ENCODE peak calls at places on chromosomes 3 and 15, in five cellular contexts. One of them, this sample, is unnamed.

GRCh38 chr3:51942603-51943450 is 664 bp downstream of the PARP3 start:
- DNase-seq in kidney: peak; percentile 87
- DNase-seq in GM10248: peak; percentile 90
- DNase-seq in HTR-8/SVneo: peak; percentile 88
- DNase-seq in activated CD8-positive, alpha-beta memory T cell treated with anti-CD3 and anti-CD28 coated beads, Interleukin-2, amount 50 U/mL, for 48 hours: peak; percentile 77
- DNase-seq in this sample: peak; percentile 86

GRCh38 chr3:43490640-43491185 is 131.1 kb downstream of the ANO10 start:
- DNase-seq in kidney: no peak
- DNase-seq in GM10248: no peak
- DNase-seq in HTR-8/SVneo: no peak
- DNase-seq in activated CD8-positive, alpha-beta memory T cell treated with anti-CD3 and anti-CD28 coated beads, Interleukin-2, amount 50 U/mL, for 48 hours: no peak
- DNase-seq in this sample: no peak

GRCh38 chr15:38600241-38600640 is 35.6 kb upstream of the RASGRP1 start:
- DNase-seq in kidney: no peak
- DNase-seq in GM10248: no peak
- DNase-seq in HTR-8/SVneo: no peak
- DNase-seq in activated CD8-positive, alpha-beta memory T cell treated with anti-CD3 and anti-CD28 coated beads, Interleukin-2, amount 50 U/mL, for 48 hours: no peak
- DNase-seq in this sample: no peak

GRCh38 chr3:171840831-171841619 is 2.1 kb upstream of the TMEM212 start:
- DNase-seq in kidney: no peak
- DNase-seq in GM10248: no peak
- DNase-seq in HTR-8/SVneo: no peak
- DNase-seq in activated CD8-positive, alpha-beta memory T cell treated with anti-CD3 and anti-CD28 coated beads, Interleukin-2, amount 50 U/mL, for 48 hours: no peak
- DNase-seq in this sample: no peak

GRCh38 chr3:141385386-141386079 is 17.2 kb downstream of the ZBTB38 start:
- DNase-seq in kidney: no peak
- DNase-seq in GM10248: no peak
- DNase-seq in HTR-8/SVneo: no peak
- DNase-seq in activated CD8-positive, alpha-beta memory T cell treated with anti-CD3 and anti-CD28 coated beads, Interleukin-2, amount 50 U/mL, for 48 hours: no peak
- DNase-seq in this sample: no peak

GRCh38 chr3:36714343-36714742 is 50.0 kb downstream of the DCLK3 start:
- DNase-seq in kidney: no peak
- DNase-seq in GM10248: no peak
- DNase-seq in HTR-8/SVneo: peak; percentile 27
- DNase-seq in activated CD8-positive, alpha-beta memory T cell treated with anti-CD3 and anti-CD28 coated beads, Interleukin-2, amount 50 U/mL, for 48 hours: no peak
- DNase-seq in this sample: no peak

GRCh38 chr3:43183456-43183855 is 77.6 kb upstream of the POMGNT2 start:
- DNase-seq in kidney: no peak
- DNase-seq in GM10248: no peak
- DNase-seq in HTR-8/SVneo: no peak
- DNase-seq in activated CD8-positive, alpha-beta memory T cell treated with anti-CD3 and anti-CD28 coated beads, Interleukin-2, amount 50 U/mL, for 48 hours: no peak
- DNase-seq in this sample: no peak

GRCh38 chr3:45567730-45568172 is 26.8 kb upstream of the LIMD1 start:
- DNase-seq in kidney: no peak
- DNase-seq in GM10248: peak; percentile 73
- DNase-seq in HTR-8/SVneo: no peak
- DNase-seq in activated CD8-positive, alpha-beta memory T cell treated with anti-CD3 and anti-CD28 coated beads, Interleukin-2, amount 50 U/mL, for 48 hours: peak; percentile 66
- DNase-seq in this sample: peak; percentile 72

GRCh38 chr3:85120879-85121278 is 162.1 kb downstream of the CADM2 start:
- DNase-seq in kidney: no peak
- DNase-seq in GM10248: no peak
- DNase-seq in HTR-8/SVneo: no peak
- DNase-seq in activated CD8-positive, alpha-beta memory T cell treated with anti-CD3 and anti-CD28 coated beads, Interleukin-2, amount 50 U/mL, for 48 hours: no peak
- DNase-seq in this sample: no peak

GRCh38 chr3:56790016-56790950 is 11.5 kb downstream of the ARHGEF3 start:
- DNase-seq in kidney: no peak
- DNase-seq in GM10248: no peak
- DNase-seq in HTR-8/SVneo: no peak
- DNase-seq in activated CD8-positive, alpha-beta memory T cell treated with anti-CD3 and anti-CD28 coated beads, Interleukin-2, amount 50 U/mL, for 48 hours: peak; percentile 56
- DNase-seq in this sample: no peak

GRCh38 chr3:157122116-157122515 is 37.8 kb downstream of the CCNL1 start:
- DNase-seq in kidney: no peak
- DNase-seq in GM10248: no peak
- DNase-seq in HTR-8/SVneo: peak; percentile 44
- DNase-seq in activated CD8-positive, alpha-beta memory T cell treated with anti-CD3 and anti-CD28 coated beads, Interleukin-2, amount 50 U/mL, for 48 hours: no peak
- DNase-seq in this sample: no peak

GRCh38 chr3:186220886-186221285 is 112.0 kb upstream of the ETV5 start:
- DNase-seq in kidney: no peak
- DNase-seq in GM10248: no peak
- DNase-seq in HTR-8/SVneo: no peak
- DNase-seq in activated CD8-positive, alpha-beta memory T cell treated with anti-CD3 and anti-CD28 coated beads, Interleukin-2, amount 50 U/mL, for 48 hours: no peak
- DNase-seq in this sample: no peak

GRCh38 chr3:180199396-180199795 is 162.7 kb upstream of the PEX5L start:
- DNase-seq in kidney: no peak
- DNase-seq in GM10248: no peak
- DNase-seq in HTR-8/SVneo: no peak
- DNase-seq in activated CD8-positive, alpha-beta memory T cell treated with anti-CD3 and anti-CD28 coated beads, Interleukin-2, amount 50 U/mL, for 48 hours: no peak
- DNase-seq in this sample: no peak

GRCh38 chr3:12508316-12508715 is 24.0 kb downstream of the TSEN2 start:
- DNase-seq in kidney: no peak
- DNase-seq in GM10248: no peak
- DNase-seq in HTR-8/SVneo: peak; percentile 65
- DNase-seq in activated CD8-positive, alpha-beta memory T cell treated with anti-CD3 and anti-CD28 coated beads, Interleukin-2, amount 50 U/mL, for 48 hours: no peak
- DNase-seq in this sample: no peak

GRCh38 chr15:60370804-60371700 is 26.7 kb downstream of the ANXA2 start:
- DNase-seq in kidney: peak; percentile 88
- DNase-seq in GM10248: no peak
- DNase-seq in HTR-8/SVneo: peak; percentile 82
- DNase-seq in activated CD8-positive, alpha-beta memory T cell treated with anti-CD3 and anti-CD28 coated beads, Interleukin-2, amount 50 U/mL, for 48 hours: no peak
- DNase-seq in this sample: no peak

GRCh38 chr15:41557673-41558399 is 1.2 kb upstream of the TYRO3 start:
- DNase-seq in kidney: peak; percentile 89
- DNase-seq in GM10248: peak; percentile 75
- DNase-seq in HTR-8/SVneo: peak; percentile 73
- DNase-seq in activated CD8-positive, alpha-beta memory T cell treated with anti-CD3 and anti-CD28 coated beads, Interleukin-2, amount 50 U/mL, for 48 hours: peak; percentile 84
- DNase-seq in this sample: peak; percentile 84

GRCh38 chr3:46489875-46490274 is 7.9 kb upstream of the RTP3 start:
- DNase-seq in kidney: no peak
- DNase-seq in GM10248: no peak
- DNase-seq in HTR-8/SVneo: peak; percentile 20
- DNase-seq in activated CD8-positive, alpha-beta memory T cell treated with anti-CD3 and anti-CD28 coated beads, Interleukin-2, amount 50 U/mL, for 48 hours: no peak
- DNase-seq in this sample: no peak

GRCh38 chr3:82587174-82587573 is 825.7 kb upstream of the GBE1 start:
- DNase-seq in kidney: no peak
- DNase-seq in GM10248: no peak
- DNase-seq in HTR-8/SVneo: no peak
- DNase-seq in activated CD8-positive, alpha-beta memory T cell treated with anti-CD3 and anti-CD28 coated beads, Interleukin-2, amount 50 U/mL, for 48 hours: no peak
- DNase-seq in this sample: no peak

GRCh38 chr15:89851665-89852341 is 37.2 kb upstream of the ANPEP start:
- DNase-seq in kidney: no peak
- DNase-seq in GM10248: peak; percentile 46
- DNase-seq in HTR-8/SVneo: no peak
- DNase-seq in activated CD8-positive, alpha-beta memory T cell treated with anti-CD3 and anti-CD28 coated beads, Interleukin-2, amount 50 U/mL, for 48 hours: no peak
- DNase-seq in this sample: peak; percentile 54

GRCh38 chr3:123448503-123449091 is at the start of gene ADCY5:
- DNase-seq in kidney: peak; percentile 82
- DNase-seq in GM10248: peak; percentile 36
- DNase-seq in HTR-8/SVneo: peak; percentile 23
- DNase-seq in activated CD8-positive, alpha-beta memory T cell treated with anti-CD3 and anti-CD28 coated beads, Interleukin-2, amount 50 U/mL, for 48 hours: peak; percentile 57
- DNase-seq in this sample: peak; percentile 48

GRCh38 chr3:149581681-149582349 is 76.0 kb downstream of the WWTR1 start:
- DNase-seq in kidney: no peak
- DNase-seq in GM10248: no peak
- DNase-seq in HTR-8/SVneo: no peak
- DNase-seq in activated CD8-positive, alpha-beta memory T cell treated with anti-CD3 and anti-CD28 coated beads, Interleukin-2, amount 50 U/mL, for 48 hours: no peak
- DNase-seq in this sample: no peak

GRCh38 chr3:173044998-173045397 is 96.0 kb downstream of the SPATA16 start:
- DNase-seq in kidney: no peak
- DNase-seq in GM10248: no peak
- DNase-seq in HTR-8/SVneo: no peak
- DNase-seq in activated CD8-positive, alpha-beta memory T cell treated with anti-CD3 and anti-CD28 coated beads, Interleukin-2, amount 50 U/mL, for 48 hours: no peak
- DNase-seq in this sample: no peak

GRCh38 chr3:184261270-184262165 is at the start of gene CAMK2N2:
- DNase-seq in kidney: peak; percentile 80
- DNase-seq in GM10248: peak; percentile 80
- DNase-seq in HTR-8/SVneo: peak; percentile 90
- DNase-seq in activated CD8-positive, alpha-beta memory T cell treated with anti-CD3 and anti-CD28 coated beads, Interleukin-2, amount 50 U/mL, for 48 hours: peak; percentile 75
- DNase-seq in this sample: peak; percentile 91

GRCh38 chr3:48119495-48120193 is 68.6 kb downstream of the CDC25A start:
- DNase-seq in kidney: peak; percentile 89
- DNase-seq in GM10248: no peak
- DNase-seq in HTR-8/SVneo: no peak
- DNase-seq in activated CD8-positive, alpha-beta memory T cell treated with anti-CD3 and anti-CD28 coated beads, Interleukin-2, amount 50 U/mL, for 48 hours: no peak
- DNase-seq in this sample: no peak

GRCh38 chr3:126357299-126358037 is at the start of gene KLF15:
- DNase-seq in kidney: peak; percentile 96
- DNase-seq in GM10248: peak; percentile 94
- DNase-seq in HTR-8/SVneo: peak; percentile 88
- DNase-seq in activated CD8-positive, alpha-beta memory T cell treated with anti-CD3 and anti-CD28 coated beads, Interleukin-2, amount 50 U/mL, for 48 hours: peak; percentile 91
- DNase-seq in this sample: peak; percentile 98

GRCh38 chr3:78402720-78403119 is 1362.8 kb downstream of the ROBO2 start:
- DNase-seq in kidney: no peak
- DNase-seq in GM10248: no peak
- DNase-seq in HTR-8/SVneo: no peak
- DNase-seq in activated CD8-positive, alpha-beta memory T cell treated with anti-CD3 and anti-CD28 coated beads, Interleukin-2, amount 50 U/mL, for 48 hours: no peak
- DNase-seq in this sample: no peak

GRCh38 chr15:77659350-77660321 is 26.9 kb upstream of the LINGO1 start:
- DNase-seq in kidney: no peak
- DNase-seq in GM10248: peak; percentile 75
- DNase-seq in HTR-8/SVneo: peak; percentile 81
- DNase-seq in activated CD8-positive, alpha-beta memory T cell treated with anti-CD3 and anti-CD28 coated beads, Interleukin-2, amount 50 U/mL, for 48 hours: peak; percentile 68
- DNase-seq in this sample: peak; percentile 79

GRCh38 chr15:61049003-61049402 is 180.1 kb downstream of the RORA start:
- DNase-seq in kidney: no peak
- DNase-seq in GM10248: no peak
- DNase-seq in HTR-8/SVneo: no peak
- DNase-seq in activated CD8-positive, alpha-beta memory T cell treated with anti-CD3 and anti-CD28 coated beads, Interleukin-2, amount 50 U/mL, for 48 hours: no peak
- DNase-seq in this sample: no peak

GRCh38 chr3:32577621-32578556 is 7.2 kb upstream of the DYNC1LI1 start:
- DNase-seq in kidney: no peak
- DNase-seq in GM10248: peak; percentile 72
- DNase-seq in HTR-8/SVneo: no peak
- DNase-seq in activated CD8-positive, alpha-beta memory T cell treated with anti-CD3 and anti-CD28 coated beads, Interleukin-2, amount 50 U/mL, for 48 hours: no peak
- DNase-seq in this sample: peak; percentile 74

GRCh38 chr3:47225310-47225906 is 57.2 kb downstream of the KIF9 start:
- DNase-seq in kidney: no peak
- DNase-seq in GM10248: peak; percentile 67
- DNase-seq in HTR-8/SVneo: no peak
- DNase-seq in activated CD8-positive, alpha-beta memory T cell treated with anti-CD3 and anti-CD28 coated beads, Interleukin-2, amount 50 U/mL, for 48 hours: no peak
- DNase-seq in this sample: peak; percentile 53

GRCh38 chr3:36911990-36912804 is 32.7 kb downstream of the TRANK1 start:
- DNase-seq in kidney: no peak
- DNase-seq in GM10248: peak; percentile 82
- DNase-seq in HTR-8/SVneo: peak; percentile 54
- DNase-seq in activated CD8-positive, alpha-beta memory T cell treated with anti-CD3 and anti-CD28 coated beads, Interleukin-2, amount 50 U/mL, for 48 hours: no peak
- DNase-seq in this sample: peak; percentile 80

GRCh38 chr3:193240850-193241706 is at the start of gene PLAAT1:
- DNase-seq in kidney: peak; percentile 80
- DNase-seq in GM10248: peak; percentile 66
- DNase-seq in HTR-8/SVneo: peak; percentile 82
- DNase-seq in activated CD8-positive, alpha-beta memory T cell treated with anti-CD3 and anti-CD28 coated beads, Interleukin-2, amount 50 U/mL, for 48 hours: peak; percentile 58
- DNase-seq in this sample: peak; percentile 84

GRCh38 chr3:4633078-4634004 is 140.2 kb downstream of the ITPR1 start:
- DNase-seq in kidney: no peak
- DNase-seq in GM10248: peak; percentile 68
- DNase-seq in HTR-8/SVneo: peak; percentile 65
- DNase-seq in activated CD8-positive, alpha-beta memory T cell treated with anti-CD3 and anti-CD28 coated beads, Interleukin-2, amount 50 U/mL, for 48 hours: no peak
- DNase-seq in this sample: peak; percentile 62

This sample was measured in GM13977.